ENCODE peak calls at places on chromosomes 12 and 14, in four cellular contexts. S is foreskin fibroblast, L is suprapubic skin, R is GM12864. O is an unnamed sample.

GRCh38 chr12:116080415-116080814 is 197.1 kb downstream of the MED13L start:
- DNase-seq in S (no peak), R (no peak), L (no peak), O (no peak)

GRCh38 chr14:45362505-45362904 is 109.5 kb upstream of the MIS18BP1 start:
- DNase-seq in R (no peak), L (no peak), S (no peak), O (no peak)

GRCh38 chr12:57456145-57456700 is 1.1 kb downstream of the INHBE start:
- DNase-seq in R (no peak), S (peak; percentile 57), L (no peak), O (no peak)

GRCh38 chr12:21642707-21643389 is 14.8 kb downstream of the LDHB start:
- DNase-seq in S (peak; percentile 26), L (no peak), R (no peak), O (no peak)

GRCh38 chr12:114668151-114668891 is 15.7 kb downstream of the TBX3 start:
- DNase-seq in R (no peak), S (peak; percentile 97), L (peak; percentile 92), O (no peak)

GRCh38 chr12:106976668-106977067 is 10.3 kb downstream of the MTERF2 start:
- DNase-seq in R (no peak), L (no peak), S (no peak), O (no peak)

GRCh38 chr12:49462103-49462739 is 76.6 kb upstream of the KCNH3 start:
- DNase-seq in L (no peak), R (no peak), S (no peak), O (no peak)

GRCh38 chr14:103198429-103199140 is 75.3 kb downstream of the TNFAIP2 start:
- DNase-seq in R (no peak), L (peak; percentile 74), S (peak; percentile 74), O (no peak)

GRCh38 chr12:100229876-100230275 is 29.3 kb downstream of the ACTR6 start:
- DNase-seq in S (peak; percentile 20), R (no peak), L (no peak), O (no peak)

GRCh38 chr14:104364830-104365229 is 214.7 kb upstream of the C14orf180 start:
- DNase-seq in R (no peak), S (no peak), L (no peak), O (peak; percentile 54)

GRCh38 chr12:6735448-6736191 is 11.8 kb downstream of the COPS7A start:
- DNase-seq in S (peak; percentile 76), L (no peak), R (no peak), O (no peak)

GRCh38 chr14:36070056-36071043 is 106.2 kb downstream of the PTCSC3 start:
- DNase-seq in S (peak; percentile 80), R (no peak), L (no peak), O (no peak)

GRCh38 chr12:132288516-132289188 is 40.7 kb downstream of the GALNT9 start:
- DNase-seq in R (no peak), L (no peak), S (no peak), O (no peak)

GRCh38 chr14:99537399-99537798 is 56.2 kb downstream of the CCNK start:
- DNase-seq in S (peak; percentile 78), L (no peak), R (no peak), O (no peak)

GRCh38 chr12:39697108-39697507 is 77.5 kb upstream of the ABCD2 start:
- DNase-seq in L (no peak), S (no peak), R (no peak), O (no peak)

GRCh38 chr12:81296556-81297305 is 218.9 kb downstream of the ACSS3 start:
- DNase-seq in R (no peak), L (no peak), S (peak; percentile 57), O (no peak)

GRCh38 chr14:64995291-64995690 is 8.6 kb downstream of the FNTB start:
- DNase-seq in L (no peak), R (no peak), S (no peak), O (no peak)

GRCh38 chr12:52015393-52016081 is 8.8 kb downstream of the TAMALIN start:
- DNase-seq in L (no peak), S (no peak), R (no peak), O (no peak)

GRCh38 chr14:87002831-87003230 is 990.2 kb downstream of the GALC start:
- DNase-seq in R (no peak), S (peak; percentile 55), L (no peak), O (no peak)

GRCh38 chr12:2682301-2683282 is 112.2 kb upstream of the FKBP4 start:
- DNase-seq in L (peak; percentile 49), S (peak; percentile 65), R (no peak), O (no peak)

GRCh38 chr12:81874166-81874565 is 115.0 kb upstream of the PPFIA2 start:
- DNase-seq in R (no peak), S (no peak), L (no peak), O (no peak)

GRCh38 chr12:4439736-4440135 is 5.9 kb downstream of the FGF6 start:
- DNase-seq in L (peak; percentile 35), R (no peak), S (no peak), O (no peak)

GRCh38 chr12:58529114-58529665 is 391.1 kb downstream of the LRIG3 start:
- DNase-seq in L (no peak), S (peak; percentile 83), R (no peak), O (no peak)

GRCh38 chr14:99879401-99880295 is 86.4 kb downstream of the EML1 start:
- DNase-seq in R (no peak), S (peak; percentile 84), L (no peak), O (no peak)

GRCh38 chr14:77141592-77142288 is at the start of gene ZDHHC22:
- DNase-seq in R (no peak), S (peak; percentile 30), L (no peak), O (no peak)

GRCh38 chr12:107776171-107776570 is 1.7 kb downstream of the ASCL4 start:
- DNase-seq in R (no peak), L (no peak), S (no peak), O (no peak)

GRCh38 chr14:105315211-105315721 is 718 bp downstream of the PACS2 start:
- DNase-seq in R (no peak), L (no peak), S (peak; percentile 56), O (no peak)

GRCh38 chr12:103841690-103842584 is 903 bp upstream of the NT5DC3 start:
- DNase-seq in L (no peak), S (peak; percentile 97), R (no peak), O (peak; percentile 96)

GRCh38 chr12:60803147-60803546 is 1207.3 kb downstream of the SLC16A7 start:
- DNase-seq in R (no peak), S (peak; percentile 16), L (no peak), O (no peak)

GRCh38 chr12:49789992-49790391 is 38.2 kb downstream of the NCKAP5L start:
- DNase-seq in S (no peak), L (no peak), R (no peak), O (no peak)

GRCh38 chr14:101884537-101885253 is 79.7 kb upstream of the DYNC1H1 start:
- DNase-seq in S (no peak), R (no peak), L (no peak), O (no peak)

GRCh38 chr14:75459099-75459741 is 31.4 kb downstream of the JDP2 start:
- DNase-seq in R (no peak), L (no peak), S (no peak), O (no peak)

GRCh38 chr12:43737646-43738045 is 20.9 kb downstream of the PUS7L start:
- DNase-seq in S (peak; percentile 85), L (no peak), R (no peak), O (no peak)

GRCh38 chr14:91834571-91834970 is 32.8 kb downstream of the TC2N start:
- DNase-seq in R (no peak), L (no peak), S (no peak), O (no peak)

GRCh38 chr14:91837076-91837475 is 30.3 kb downstream of the TC2N start:
- DNase-seq in S (no peak), L (no peak), R (no peak), O (no peak)

GRCh38 chr14:91835197-91835919 is 32.0 kb downstream of the TC2N start:
- DNase-seq in R (no peak), S (no peak), L (no peak), O (no peak)

GRCh38 chr14:91839754-91840153 is 27.6 kb downstream of the TC2N start:
- DNase-seq in S (no peak), L (no peak), R (peak; percentile 26), O (no peak)

GRCh38 chr14:91835920-91836843 is 31.2 kb downstream of the TC2N start:
- DNase-seq in R (no peak), L (peak; percentile 96), S (peak; percentile 68), O (peak; percentile 77)
- TF ChIP-seq CTCF in R (peak; percentile 2), L (no peak), S (no peak), O (peak; percentile 28)

DNA sequence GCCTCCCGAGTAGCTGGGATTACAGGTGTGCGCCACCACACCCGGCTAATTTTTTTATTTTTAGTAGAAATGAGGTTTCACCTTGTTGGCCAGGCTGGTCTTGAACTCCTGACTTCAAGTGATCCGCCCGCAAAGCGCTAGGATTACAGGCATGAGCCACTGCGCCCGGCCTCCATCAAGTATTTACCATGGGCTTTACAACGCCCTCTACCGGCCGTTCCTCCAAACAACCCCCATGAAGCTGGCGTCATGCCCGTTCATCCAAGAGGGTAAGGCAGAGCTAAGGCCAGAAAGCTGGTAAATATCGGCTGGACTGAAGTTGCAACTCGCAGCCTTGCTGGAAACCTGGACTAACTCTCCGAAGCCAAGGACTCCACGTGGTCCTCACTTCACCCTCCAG is 41.6 kb downstream of the RNF34 start:
- DNase-seq in S (no peak), L (no peak), R (no peak), O (no peak)
- TF ChIP-seq CTCF in S (no peak), L (no peak), R (no peak), O (peak; percentile 24)

DNA sequence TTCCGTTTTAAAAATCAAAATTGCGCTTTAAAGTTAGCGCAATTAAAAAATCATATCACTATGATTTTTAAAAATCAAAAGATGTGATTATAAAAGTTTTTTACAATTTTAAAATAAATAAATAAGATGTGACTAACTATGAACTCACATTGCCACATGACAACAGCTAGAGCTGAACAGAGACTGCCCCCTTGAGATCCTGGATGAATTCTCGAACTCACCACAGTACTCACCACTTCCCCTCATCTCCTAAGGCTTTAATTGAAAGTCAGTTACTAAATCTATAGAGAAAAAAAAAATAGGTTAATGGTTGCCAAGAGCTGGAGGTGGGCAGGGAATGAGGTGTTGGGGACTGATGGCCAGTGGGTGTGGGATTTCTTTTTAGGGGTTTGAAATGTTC is 384.2 kb downstream of the ZFP36L1 start:
- DNase-seq in S (peak; percentile 72), R (no peak), L (no peak), O (no peak)
- TF ChIP-seq CTCF in S (peak; percentile 8), R (no peak), L (no peak), O (peak; percentile 49)

DNA sequence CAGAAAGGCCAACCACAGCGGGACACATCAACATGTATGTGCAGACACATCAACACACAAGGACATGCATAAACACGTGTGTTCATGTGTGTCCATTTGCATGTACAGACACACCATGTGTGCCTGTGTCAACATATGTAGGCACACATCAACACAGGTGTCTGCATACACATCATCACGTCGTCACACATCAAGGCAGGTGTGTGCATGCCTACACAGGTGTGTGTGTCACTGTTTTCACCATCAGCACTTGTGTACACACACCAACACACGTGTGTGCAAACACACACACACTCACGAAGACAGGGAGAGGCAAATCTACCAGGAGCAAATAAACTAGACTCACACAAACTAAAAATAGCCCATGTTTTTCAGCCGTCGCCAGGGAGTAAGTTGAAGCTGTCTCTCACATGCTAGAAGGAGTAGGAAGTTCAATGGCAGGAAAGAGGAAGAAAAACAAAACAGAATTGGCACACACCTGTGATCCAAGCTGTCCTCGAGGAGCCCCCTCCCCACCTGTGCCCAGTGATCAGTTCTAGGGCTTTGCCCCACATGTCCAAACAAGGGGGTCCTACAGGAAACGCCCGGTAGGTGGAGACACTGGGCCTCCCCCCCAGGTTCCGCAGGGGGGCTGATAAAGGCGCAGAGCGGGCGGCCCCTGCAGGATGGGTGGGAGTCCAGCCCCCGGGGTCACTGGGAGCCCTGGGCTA is 7.4 kb downstream of the SCARB1 start:
- DNase-seq in L (no peak), S (no peak), R (no peak), O (no peak)
- TF ChIP-seq CTCF in L (no peak), S (no peak), R (peak; percentile 38), O (peak; percentile 38)

O was measured in chondrocyte.